ENCODE peak calls at places on chromosomes 3 and 15, in eight cellular contexts. T, L, Z, R, Y, M, P and S are unnamed samples.
A peak's percentile ranks its signal among the peaks of the same experiment; 100 is the strongest.

GRCh38 chr15:40594429-40594836 is 384 bp downstream of the KNL1 start:
- DNase-seq in T (peak; percentile 60), Y (peak; percentile 68), R (peak; percentile 54), M (peak; percentile 69), L (peak; percentile 58), P (peak; percentile 17), Z (no peak), S (no peak)

GRCh38 chr3:53191836-53192480 is 30.9 kb downstream of the PRKCD start:
- DNase-seq in L (no peak), M (no peak), T (no peak), P (no peak), Z (no peak), Y (no peak), R (no peak), S (no peak)

GRCh38 chr15:89358435-89358754 is 23.8 kb upstream of the POLG start:
- DNase-seq in R (no peak), Z (no peak), Y (no peak), L (no peak), M (no peak), P (no peak), T (no peak), S (no peak)

GRCh38 chr15:65884511-65884910 is 15.2 kb downstream of the RAB11A start:
- DNase-seq in P (no peak), L (no peak), Y (no peak), M (no peak), T (no peak), R (no peak), Z (no peak), S (no peak)

GRCh38 chr3:14252321-14253021 is 73.9 kb downstream of the LSM3 start:
- DNase-seq in Y (no peak), L (no peak), P (no peak), Z (peak; percentile 59), T (no peak), M (no peak), R (no peak), S (no peak)

GRCh38 chr3:62109534-62109933 is 263.8 kb downstream of the FEZF2 start:
- DNase-seq in M (peak; percentile 61), P (no peak), Z (no peak), T (no peak), Y (no peak), L (no peak), R (no peak), S (no peak)

GRCh38 chr15:38530113-38530512 is 34.5 kb downstream of the RASGRP1 start:
- DNase-seq in M (peak; percentile 83), T (no peak), R (no peak), L (no peak), Y (no peak), P (no peak), Z (no peak), S (no peak)

GRCh38 chr3:43207628-43208085 is 78.7 kb upstream of the SNRK start:
- DNase-seq in Z (no peak), L (no peak), Y (no peak), T (no peak), M (peak; percentile 80), P (no peak), R (no peak), S (no peak)

GRCh38 chr3:27511724-27512422 is 27.7 kb upstream of the SLC4A7 start:
- DNase-seq in Z (no peak), L (no peak), M (peak; percentile 61), T (no peak), R (no peak), Y (no peak), P (no peak), S (no peak)

GRCh38 chr15:40843885-40844542 is at the start of gene SPINT1:
- DNase-seq in R (peak; percentile 66), M (peak; percentile 79), P (no peak), Z (peak; percentile 78), L (no peak), Y (peak; percentile 44), T (no peak), S (no peak)

GRCh38 chr3:172247525-172248274 is 200.6 kb downstream of the GHSR start:
- DNase-seq in Y (no peak), M (peak; percentile 33), P (no peak), R (no peak), Z (no peak), T (no peak), L (no peak), S (no peak)

GRCh38 chr3:167559922-167560321 is 86.1 kb upstream of the SERPINI2 start:
- DNase-seq in Z (no peak), L (no peak), M (no peak), T (no peak), Y (no peak), P (no peak), R (no peak), S (no peak)

GRCh38 chr15:47511241-47511640 is 206.1 kb upstream of the SEMA6D start:
- DNase-seq in Z (no peak), T (no peak), Y (no peak), L (no peak), M (no peak), R (no peak), P (no peak), S (no peak)

GRCh38 chr15:68360716-68361115 is 71.2 kb downstream of the ITGA11 start:
- DNase-seq in Z (no peak), L (no peak), M (no peak), R (no peak), Y (no peak), T (no peak), P (no peak), S (no peak)

GRCh38 chr3:58116161-58116955 is 94.4 kb downstream of the DNASE1L3 start:
- DNase-seq in Z (no peak), L (no peak), P (peak; percentile 66), R (no peak), M (peak; percentile 45), T (no peak), Y (no peak), S (peak; percentile 84)

GRCh38 chr15:52658955-52659354 is 20.2 kb downstream of the ATOSA start:
- DNase-seq in T (no peak), R (peak; percentile 66), Z (no peak), P (peak; percentile 39), M (peak; percentile 38), L (no peak), Y (no peak), S (peak; percentile 28)

GRCh38 chr3:20572473-20572872 is 386.5 kb upstream of the SGO1 start:
- DNase-seq in P (no peak), M (no peak), T (no peak), R (no peak), Y (no peak), L (no peak), Z (no peak), S (no peak)

GRCh38 chr3:152404976-152405375 is 136.2 kb downstream of the MBNL1 start:
- DNase-seq in Y (no peak), Z (no peak), T (no peak), R (no peak), M (no peak), L (no peak), P (no peak), S (no peak)